ENCODE peak calls at places on chromosomes 2 and 18, in nine cellular contexts. D is GM23248, A is hepatocyte, U is GM23338, W is HCT116, M is SK-N-SH, J is neural progenitor cell, S is OCI-LY7, B is MM.1S. K is an unnamed sample.

GRCh38 chr2:65537651-65538385 is 105.4 kb upstream of the SPRED2 start:
- DNase-seq in S (no peak), D (peak; percentile 70), J (no peak), M (no peak), A (no peak), U (no peak), B (no peak), W (no peak), K (no peak)

GRCh38 chr2:134301099-134301970 is 47.5 kb downstream of the MGAT5 start:
- DNase-seq in M (no peak), A (no peak), U (no peak), J (no peak), W (no peak), S (no peak), B (no peak), D (peak; percentile 64), K (peak; percentile 8)

GRCh38 chr2:235215248-235215647 is 263.4 kb downstream of the SH3BP4 start:
- DNase-seq in W (no peak), A (no peak), B (no peak), U (no peak), S (no peak), M (no peak), D (no peak), J (no peak), K (no peak)

GRCh38 chr2:25567406-25567805 is 106.0 kb downstream of the DTNB start:
- DNase-seq in D (peak; percentile 67), U (peak; percentile 33), B (peak; percentile 53), A (peak; percentile 54), J (peak; percentile 36), M (peak; percentile 55), S (peak; percentile 75), W (peak; percentile 10), K (peak; percentile 67)

GRCh38 chr2:206361407-206362045 is 81.8 kb upstream of the ADAM23 start:
- DNase-seq in U (no peak), J (no peak), W (no peak), D (peak; percentile 8), M (no peak), S (no peak), A (no peak), B (no peak), K (peak; percentile 82)

GRCh38 chr18:50313031-50313607 is 25.6 kb upstream of the CXXC1 start:
- DNase-seq in B (no peak), S (peak; percentile 37), M (no peak), U (no peak), A (no peak), J (no peak), W (no peak), D (peak; percentile 18), K (no peak)

GRCh38 chr18:37065221-37065620 is 236.3 kb downstream of the KIAA1328 start:
- DNase-seq in U (no peak), S (no peak), D (no peak), A (no peak), B (no peak), W (no peak), J (no peak), M (no peak), K (no peak)

GRCh38 chr2:167279810-167280209 is 391.5 kb downstream of the XIRP2 start:
- DNase-seq in A (no peak), M (no peak), S (no peak), U (no peak), J (peak; percentile 7), B (no peak), W (no peak), D (no peak), K (no peak)

GRCh38 chr2:179812501-179812900 is 48.9 kb downstream of the ZNF385B start:
- DNase-seq in S (no peak), J (no peak), U (no peak), A (no peak), D (peak; percentile 14), W (no peak), M (no peak), B (no peak), K (peak; percentile 56)

GRCh38 chr2:26241928-26242436 is 2.5 kb downstream of the HADHA start:
- DNase-seq in A (no peak), W (no peak), U (no peak), S (no peak), J (no peak), B (no peak), D (no peak), M (no peak), K (no peak)

GRCh38 chr2:86815616-86816015 is 24.9 kb upstream of the CD8A start:
- DNase-seq in M (no peak), B (no peak), U (no peak), J (no peak), W (no peak), D (no peak), A (no peak), S (no peak), K (no peak)
- TF ChIP-seq EZH2phosphoT487 in M (no peak), B (no peak), U (no peak), J (no peak), W (no peak), D (no peak), A (no peak), S (no peak), K (no peak)

DNA sequence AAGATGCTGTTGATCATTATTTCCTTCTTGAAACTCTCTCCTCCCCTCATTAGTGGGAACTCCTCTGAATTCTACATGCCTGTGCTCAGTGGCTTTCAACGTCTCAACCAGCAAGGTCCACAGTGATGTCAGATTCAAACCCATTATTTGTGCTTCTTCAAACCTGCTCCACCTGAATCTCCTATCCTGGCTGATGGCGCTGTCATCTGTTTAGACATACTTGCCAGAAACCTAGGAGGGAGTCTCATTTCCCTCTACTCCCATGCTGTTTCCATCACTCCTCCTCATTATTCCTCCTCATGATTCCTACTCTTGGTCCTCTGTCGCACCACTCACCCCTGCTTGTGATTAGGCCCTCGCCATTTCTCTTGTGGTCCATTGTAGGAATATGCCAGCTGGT is 2.9 kb upstream of the LPIN2 start:
- DNase-seq in D (no peak), S (no peak), U (no peak), M (no peak), B (no peak), A (no peak), J (no peak), W (no peak), K (no peak)
- H3K27ac ChIP-seq in D (no peak overlapping the region), S (peak overlapping the region; percentile 54), U (no peak overlapping the region), M (no peak overlapping the region), B (no peak overlapping the region), A (no peak overlapping the region), J (no peak overlapping the region), W (no peak overlapping the region), K (no peak overlapping the region)

GRCh38 chr2:3594493-3595281 is at the start of gene COLEC11:
- DNase-seq in W (no peak), S (no peak), J (peak; percentile 70), B (no peak), D (no peak), U (peak; percentile 87), M (peak; percentile 96), A (peak; percentile 62), K (no peak)
- H2AFZ ChIP-seq in W (no peak within 1 kb of the TSS), S (no peak within 1 kb of the TSS), J (no peak within 1 kb of the TSS), B (no peak within 1 kb of the TSS), D (no peak within 1 kb of the TSS), U (peak within 1 kb of the TSS; percentile 97), M (peak within 1 kb of the TSS; percentile 44), A (peak within 1 kb of the TSS; percentile 49), K (no peak within 1 kb of the TSS)

DNA sequence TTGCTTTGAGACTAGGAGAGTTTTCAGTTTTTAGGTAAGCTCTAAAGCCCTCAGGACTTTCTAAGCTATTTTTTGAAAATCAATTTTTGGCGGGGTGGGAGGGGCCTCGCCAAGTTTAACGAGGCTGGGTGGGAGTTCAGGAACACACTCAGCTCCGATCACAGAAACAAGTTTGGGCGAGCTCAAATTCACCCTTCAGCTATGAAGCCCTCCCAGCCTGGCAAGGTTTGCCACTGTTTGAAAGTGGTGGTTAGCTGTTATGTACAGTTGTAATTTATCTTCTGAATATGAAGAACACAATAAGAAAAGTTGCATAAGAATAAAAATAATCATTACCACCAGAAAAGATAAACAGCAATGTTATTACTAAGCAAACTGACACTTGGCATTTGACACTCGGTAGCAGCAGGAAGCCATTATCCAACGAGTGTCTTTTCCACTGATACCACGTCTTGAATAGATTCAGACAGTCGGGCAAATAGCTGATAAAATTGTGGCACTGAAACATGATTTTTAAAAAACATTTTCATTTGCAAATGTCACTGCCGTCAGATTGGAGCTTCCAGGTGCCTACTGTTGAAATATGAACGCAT is 59.8 kb downstream of the KCTD1 start:
- DNase-seq in S (no peak), W (no peak), J (no peak), A (no peak), D (no peak), M (no peak), B (no peak), U (no peak), K (no peak)
- TF ChIP-seq EZH2phosphoT487 in S (no peak), W (no peak), J (no peak), A (no peak), D (no peak), M (no peak), B (no peak), U (no peak), K (no peak)

GRCh38 chr2:236642125-236642524 is 72.5 kb downstream of the ACKR3 start:
- DNase-seq in M (no peak), U (no peak), D (peak; percentile 58), S (no peak), A (no peak), B (no peak), W (no peak), J (no peak), K (no peak)
- H3K27ac ChIP-seq in M (no peak overlapping the region), U (no peak overlapping the region), D (peak overlapping the region; percentile 98), S (no peak overlapping the region), A (peak overlapping the region; percentile 92), B (no peak overlapping the region), W (no peak overlapping the region), J (no peak overlapping the region), K (peak overlapping the region; percentile 15)

DNA sequence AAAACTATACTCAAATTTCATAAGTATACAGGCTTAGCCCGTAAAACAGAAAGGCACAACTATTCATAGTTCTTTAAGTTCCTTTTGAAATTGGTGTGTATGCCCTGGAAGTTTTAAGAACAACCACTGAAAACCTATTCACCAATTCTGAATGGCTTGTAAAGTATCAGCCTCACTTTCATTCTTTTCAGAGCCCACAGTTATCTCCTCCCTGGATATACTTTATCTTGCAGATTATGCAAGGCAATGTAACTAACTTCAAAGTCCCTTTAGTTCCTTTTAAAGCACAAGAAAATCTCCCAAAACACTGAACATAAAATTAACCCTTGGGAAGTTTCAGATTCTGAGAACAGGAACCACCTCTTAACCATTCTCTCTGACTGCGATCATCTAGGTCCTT is 1.1 kb downstream of the STRN start:
- DNase-seq in M (no peak), U (no peak), J (no peak), A (no peak), B (no peak), S (peak; percentile 5), D (peak; percentile 17), W (no peak), K (no peak)
- H2AFZ ChIP-seq in M (peak overlapping the region; percentile 94), U (no peak overlapping the region), J (peak overlapping the region; percentile 99), A (peak overlapping the region; percentile 83), B (peak overlapping the region; percentile 74), S (peak overlapping the region; percentile 96), D (peak overlapping the region; percentile 84), W (no peak overlapping the region), K (peak overlapping the region; percentile 84)